ENCODE peak calls at places on chromosomes 16 and 17, in ten cellular contexts. One of them, this sample, is unnamed.

GRCh38 chr17:50565559-50566350 is 5.2 kb downstream of the CACNA1G start:
- DNase-seq in 8988T: no peak
- DNase-seq in hypothalamus: no peak
- DNase-seq in astrocyte: no peak
- DNase-seq in brain microvascular endothelial cell: no peak
- DNase-seq in CD4-positive, CD25-positive, alpha-beta regulatory T cell: no peak
- DNase-seq in CMK: no peak
- DNase-seq in posterior vena cava: no peak
- DNase-seq in GM04504: no peak
- DNase-seq in COR-L47: peak; percentile 72
- DNase-seq in this sample: no peak

GRCh38 chr17:62653002-62653830 is 25.7 kb downstream of the MRC2 start:
- DNase-seq in 8988T: peak; percentile 57
- DNase-seq in CMK: no peak
- DNase-seq in hypothalamus: peak; percentile 19
- DNase-seq in GM04504: peak; percentile 34
- DNase-seq in brain microvascular endothelial cell: no peak
- DNase-seq in CD4-positive, CD25-positive, alpha-beta regulatory T cell: peak; percentile 78
- DNase-seq in posterior vena cava: peak; percentile 91
- DNase-seq in astrocyte: peak; percentile 33
- DNase-seq in COR-L47: peak; percentile 87
- DNase-seq in this sample: peak; percentile 63

GRCh38 chr17:948284-948852 is 31.2 kb downstream of the NXN start:
- DNase-seq in astrocyte: no peak
- DNase-seq in CMK: no peak
- DNase-seq in hypothalamus: no peak
- DNase-seq in posterior vena cava: no peak
- DNase-seq in CD4-positive, CD25-positive, alpha-beta regulatory T cell: no peak
- DNase-seq in 8988T: no peak
- DNase-seq in brain microvascular endothelial cell: no peak
- DNase-seq in COR-L47: no peak
- DNase-seq in GM04504: no peak
- DNase-seq in this sample: no peak

GRCh38 chr16:59566446-59566845 is 832.3 kb upstream of the GOT2 start:
- DNase-seq in CD4-positive, CD25-positive, alpha-beta regulatory T cell: no peak
- DNase-seq in GM04504: no peak
- DNase-seq in hypothalamus: no peak
- DNase-seq in posterior vena cava: no peak
- DNase-seq in CMK: no peak
- DNase-seq in brain microvascular endothelial cell: no peak
- DNase-seq in 8988T: no peak
- DNase-seq in astrocyte: no peak
- DNase-seq in COR-L47: no peak
- DNase-seq in this sample: no peak

GRCh38 chr17:45155483-45155882 is 6.2 kb upstream of the HEXIM2 start:
- DNase-seq in COR-L47: no peak
- DNase-seq in CD4-positive, CD25-positive, alpha-beta regulatory T cell: no peak
- DNase-seq in posterior vena cava: no peak
- DNase-seq in GM04504: no peak
- DNase-seq in 8988T: no peak
- DNase-seq in astrocyte: no peak
- DNase-seq in hypothalamus: no peak
- DNase-seq in brain microvascular endothelial cell: no peak
- DNase-seq in CMK: no peak
- DNase-seq in this sample: no peak

GRCh38 chr16:2663553-2664521 is 18.5 kb upstream of the KCTD5 start:
- DNase-seq in astrocyte: peak; percentile 41
- DNase-seq in 8988T: no peak
- DNase-seq in hypothalamus: no peak
- DNase-seq in CD4-positive, CD25-positive, alpha-beta regulatory T cell: peak; percentile 84
- DNase-seq in posterior vena cava: no peak
- DNase-seq in brain microvascular endothelial cell: no peak
- DNase-seq in GM04504: no peak
- DNase-seq in COR-L47: no peak
- DNase-seq in CMK: no peak
- DNase-seq in this sample: no peak

GRCh38 chr17:74779948-74780400 is 3.8 kb upstream of the NAT9 start:
- DNase-seq in GM04504: no peak
- DNase-seq in astrocyte: no peak
- DNase-seq in CMK: peak; percentile 98
- DNase-seq in 8988T: no peak
- DNase-seq in CD4-positive, CD25-positive, alpha-beta regulatory T cell: peak; percentile 92
- DNase-seq in hypothalamus: peak; percentile 9
- DNase-seq in brain microvascular endothelial cell: no peak
- DNase-seq in posterior vena cava: no peak
- DNase-seq in COR-L47: no peak
- DNase-seq in this sample: no peak

GRCh38 chr17:28940675-28941074 is 10.6 kb downstream of the PHF12 start:
- DNase-seq in CMK: no peak
- DNase-seq in 8988T: no peak
- DNase-seq in GM04504: no peak
- DNase-seq in brain microvascular endothelial cell: no peak
- DNase-seq in CD4-positive, CD25-positive, alpha-beta regulatory T cell: no peak
- DNase-seq in posterior vena cava: no peak
- DNase-seq in COR-L47: no peak
- DNase-seq in astrocyte: no peak
- DNase-seq in hypothalamus: peak; percentile 26
- DNase-seq in this sample: no peak

GRCh38 chr17:76738468-76738850 is 540 bp downstream of the MFSD11 start:
- DNase-seq in posterior vena cava: no peak
- DNase-seq in astrocyte: no peak
- DNase-seq in COR-L47: no peak
- DNase-seq in 8988T: no peak
- DNase-seq in GM04504: no peak
- DNase-seq in CD4-positive, CD25-positive, alpha-beta regulatory T cell: peak; percentile 31
- DNase-seq in hypothalamus: no peak
- DNase-seq in brain microvascular endothelial cell: no peak
- DNase-seq in CMK: no peak
- DNase-seq in this sample: no peak